ENCODE peak calls at places on chromosome 12, in seven cellular contexts. V, C, L, I, U, P and R are unnamed samples. For H3K4me1, the result is how much of the 10 kb centered on the place peaks cover.

GRCh38 chr12:48969847-48970701 is 1.5 kb downstream of the WNT10B start:
- DNase-seq in L (no peak), U (no peak), V (no peak), I (no peak), P (peak), C (no peak), R (peak)

GRCh38 chr12:22018860-22019259 is 27.2 kb upstream of the CMAS start:
- DNase-seq in P (no peak), L (no peak), I (no peak), V (peak), U (no peak), C (no peak), R (peak)

GRCh38 chr12:125193798-125194562 is 128.7 kb downstream of the AACS start:
- DNase-seq in L (peak), I (no peak), P (peak), C (no peak), V (peak), U (no peak), R (no peak)

GRCh38 chr12:72564120-72564519 is 291.9 kb downstream of the TRHDE start:
- DNase-seq in I (no peak), L (no peak), V (no peak), C (no peak), P (no peak), U (no peak), R (no peak)

GRCh38 chr12:48512855-48513254 is 12.6 kb upstream of the OR8S1 start:
- DNase-seq in V (no peak), P (no peak), I (no peak), L (no peak), C (no peak), U (no peak), R (no peak)

GRCh38 chr12:77294016-77294415 is 228.6 kb upstream of the E2F7 start:
- DNase-seq in V (no peak), I (no peak), U (no peak), L (peak), P (peak), C (no peak), R (no peak)

GRCh38 chr12:33828326-33828725 is 194.0 kb upstream of the ALG10 start:
- DNase-seq in V (no peak), U (no peak), P (no peak), C (no peak), I (no peak), L (peak), R (no peak)

GRCh38 chr12:132500137-132500855 is 10.3 kb downstream of the FBRSL1 start:
- DNase-seq in P (no peak), I (no peak), U (no peak), L (no peak), V (no peak), C (no peak), R (no peak)

GRCh38 chr12:86660488-86661171 is 404.4 kb upstream of the MGAT4C start:
- DNase-seq in P (peak), L (peak), C (no peak), U (no peak), I (no peak), V (peak), R (no peak)

GRCh38 chr12:28378749-28379148 is 188.5 kb downstream of the CCDC91 start:
- DNase-seq in V (no peak), C (no peak), I (no peak), L (peak), U (no peak), P (peak), R (no peak)

GRCh38 chr12:43842259-43842658 is 6.4 kb downstream of the TMEM117 start:
- DNase-seq in U (no peak), L (no peak), C (no peak), I (no peak), V (no peak), P (no peak), R (no peak)

GRCh38 chr12:100229036-100229635 is 28.5 kb downstream of the ACTR6 start:
- DNase-seq in P (peak), L (peak), V (peak), I (no peak), U (no peak), C (no peak), R (no peak)

GRCh38 chr12:67515679-67516363 is 132.7 kb upstream of the DYRK2 start:
- DNase-seq in L (no peak), P (peak), I (no peak), V (no peak), C (no peak), U (no peak), R (peak)

GRCh38 chr12:102769323-102769916 is 147.6 kb downstream of the PAH start:
- DNase-seq in V (peak), C (peak), I (peak), L (peak), U (no peak), P (peak), R (peak)

GRCh38 chr12:112977641-112978040 is 678 bp upstream of the OAS2 start:
- DNase-seq in V (no peak), P (no peak), C (no peak), L (no peak), U (no peak), I (peak), R (no peak)

GRCh38 chr12:112974904-112975303 is 3.4 kb upstream of the OAS2 start:
- DNase-seq in I (no peak), P (no peak), U (no peak), C (no peak), L (no peak), V (no peak), R (no peak)

GRCh38 chr12:112979281-112979680 is 962 bp downstream of the OAS2 start:
- DNase-seq in L (peak), P (no peak), U (no peak), I (no peak), V (no peak), C (peak), R (peak)

GRCh38 chr12:112978163-112979081 is at the start of gene OAS2:
- DNase-seq in U (peak), V (no peak), L (peak), P (peak), C (peak), I (peak), R (peak)

DNA sequence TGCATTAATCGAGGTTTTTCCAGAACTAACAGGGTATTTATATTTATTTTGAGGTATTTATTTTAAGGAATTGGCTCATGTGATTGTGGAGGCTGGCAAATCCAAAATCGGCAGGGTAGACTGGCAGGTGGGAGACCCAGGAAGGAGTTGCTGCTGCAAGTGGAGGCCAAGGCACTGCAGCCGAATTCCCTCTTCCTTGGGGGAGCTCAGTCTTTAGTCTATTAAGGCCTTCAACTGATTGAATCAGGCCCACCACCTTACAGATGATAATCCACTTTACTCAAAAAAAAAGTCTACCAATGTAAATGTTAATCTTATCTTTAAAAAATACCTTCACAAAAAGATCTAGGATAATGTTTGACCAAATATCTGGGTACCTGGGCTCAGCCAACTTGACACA is 1.2 kb upstream of the OAS2 start:
- DNase-seq in U (no peak), L (no peak), V (no peak), I (no peak), P (no peak), C (no peak), R (no peak)
- H3K4me1 ChIP-seq in U (under half), L (under half), V (under half), I (under half), P (under half), C (under half), R (under half)

GRCh38 chr12:50394469-50395029 is 1.9 kb downstream of the FAM186A start:
- DNase-seq in V (no peak), C (no peak), L (no peak), P (no peak), I (no peak), U (no peak), R (no peak)

GRCh38 chr12:50387487-50387886 is 8.9 kb downstream of the FAM186A start:
- DNase-seq in U (no peak), C (no peak), V (no peak), P (no peak), L (no peak), I (no peak), R (no peak)

GRCh38 chr12:50387972-50388478 is 8.4 kb downstream of the FAM186A start:
- DNase-seq in L (no peak), P (no peak), U (no peak), V (no peak), I (no peak), C (no peak), R (no peak)

DNA sequence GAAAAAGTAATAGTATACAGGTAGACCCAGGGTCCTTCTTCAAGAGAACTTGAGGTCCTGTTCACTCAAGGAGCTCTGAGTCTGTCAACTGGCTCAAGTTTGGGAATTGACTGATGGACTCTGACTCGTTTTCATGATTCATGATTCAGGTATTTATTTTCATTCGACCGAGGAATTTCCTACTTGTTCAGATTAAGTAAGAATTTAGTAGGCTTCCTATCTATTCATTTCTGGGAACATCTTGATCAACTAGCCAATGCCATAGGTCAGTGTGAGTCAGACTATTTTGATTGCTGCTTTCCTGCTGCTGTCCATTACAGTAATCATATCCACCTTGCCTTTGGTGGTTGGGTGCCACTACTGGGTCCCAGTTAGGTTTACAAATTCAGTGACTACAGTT is 6.1 kb downstream of the FAM186A start:
- DNase-seq in U (no peak), C (no peak), V (peak), P (peak), I (no peak), L (peak), R (no peak)
- H3K4me1 ChIP-seq in U (under half), C (under half), V (under half), P (under half), I (under half), L (under half), R (under half)

DNA sequence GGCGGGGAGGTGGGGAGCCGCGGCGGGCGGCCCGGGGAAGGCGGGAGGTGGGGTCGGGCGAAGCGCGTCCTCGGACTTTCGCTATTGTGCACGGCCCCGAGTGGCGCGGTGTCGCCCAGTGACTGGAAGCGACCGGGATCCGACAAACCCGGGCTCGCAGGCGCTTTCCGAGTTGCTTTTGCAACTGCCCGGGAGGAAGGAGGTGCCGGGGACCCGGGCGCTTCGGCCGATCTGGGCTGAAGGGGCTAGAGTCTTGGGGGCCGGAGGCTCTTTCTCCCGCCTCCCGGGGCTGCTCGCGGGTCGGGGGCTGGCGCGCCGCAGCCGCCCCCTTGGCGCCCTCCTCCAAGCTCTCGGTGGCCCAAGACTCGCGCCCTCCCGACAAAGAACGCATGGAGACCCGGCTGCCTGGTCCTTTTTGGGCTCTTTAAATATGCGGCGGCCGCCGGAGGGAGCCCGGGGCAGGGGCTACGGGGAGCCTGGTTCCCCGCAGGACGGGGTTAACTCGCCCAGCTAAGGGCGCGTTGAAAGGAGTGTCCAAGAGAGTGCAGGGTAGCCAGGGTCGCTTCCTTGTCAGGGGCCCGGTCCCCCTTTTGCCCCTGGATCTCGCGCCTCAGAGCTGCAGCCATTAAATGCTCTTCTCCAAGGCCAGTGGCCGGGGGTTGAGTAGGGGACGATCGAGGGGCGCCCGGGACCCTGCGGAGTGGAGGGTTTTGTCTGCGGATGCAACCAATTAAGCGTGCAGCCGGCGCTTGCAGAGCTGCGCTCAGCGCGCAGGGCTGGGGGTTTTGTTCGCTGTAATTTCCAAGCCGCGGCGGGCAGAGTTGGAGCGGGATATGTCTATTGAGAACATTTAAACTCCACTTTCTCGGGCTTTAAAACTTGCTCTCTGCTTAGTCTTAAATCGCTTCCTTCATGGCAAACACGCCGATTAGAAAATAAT is 1.6 kb downstream of the HMGA2 start:
- DNase-seq in P (peak), I (no peak), V (peak), C (peak), U (no peak), L (no peak), R (no peak)
- H3K4me1 ChIP-seq in P (under half), I (under half), V (under half), C (under half), U (under half), L (under half), R (under half)

GRCh38 chr12:90546511-90546910 is 408.5 kb downstream of the CCER1 start:
- DNase-seq in V (no peak), I (no peak), P (no peak), C (no peak), U (no peak), L (no peak), R (no peak)

GRCh38 chr12:90543841-90544240 is 411.1 kb downstream of the CCER1 start:
- DNase-seq in C (no peak), L (no peak), P (peak), U (no peak), V (no peak), I (no peak), R (no peak)

GRCh38 chr12:90548595-90548994 is 406.4 kb downstream of the CCER1 start:
- DNase-seq in U (no peak), L (no peak), P (no peak), V (no peak), I (no peak), C (no peak), R (no peak)

GRCh38 chr12:90543393-90543792 is 411.6 kb downstream of the CCER1 start:
- DNase-seq in V (no peak), C (no peak), U (no peak), I (no peak), L (no peak), P (peak), R (no peak)
- H3K4me1 ChIP-seq in V (under half), C (under half), U (under half), I (under half), L (under half), P (under half), R (under half)

GRCh38 chr12:46391630-46392029 is 19.1 kb upstream of the SLC38A2 start:
- DNase-seq in U (no peak), V (no peak), P (peak), I (no peak), C (peak), L (no peak), R (no peak)
- H3K4me1 ChIP-seq in U (under half), V (half or more), P (under half), I (under half), C (under half), L (under half), R (under half)